ENCODE peak calls at places on chromosomes 5 and 9, in nine cellular contexts. G is cardiac muscle cell, X is HL-60, Q is fibroblast of mammary gland, V is tibial nerve, Y is RWPE1, L is fibroblast of lung, C is neural crest cell, H is choroid plexus epithelial cell. O is an unnamed sample.

GRCh38 chr9:136845465-136846261 is 3.4 kb downstream of the AJM1 start:
- DNase-seq in G (no peak), X (no peak), Q (no peak), V (no peak), Y (no peak), L (no peak), C (no peak), H (no peak), O (no peak)

GRCh38 chr9:130143974-130144373 is 28.2 kb upstream of the NCS1 start:
- DNase-seq in G (no peak), X (no peak), Q (peak; percentile 54), V (no peak), Y (no peak), L (peak; percentile 81), C (no peak), H (no peak), O (no peak)

GRCh38 chr5:663436-664342 is 29.5 kb downstream of the TPPP start:
- DNase-seq in G (no peak), X (no peak), Q (no peak), V (no peak), Y (no peak), L (no peak), C (no peak), H (no peak), O (no peak)

GRCh38 chr9:101381118-101381517 is 3.7 kb downstream of the BAAT start:
- DNase-seq in G (no peak), X (no peak), Q (no peak), V (no peak), Y (no peak), L (no peak), C (no peak), H (no peak), O (no peak)

GRCh38 chr5:80275347-80275746 is 19.5 kb upstream of the SERINC5 start:
- DNase-seq in G (peak; percentile 54), X (peak; percentile 14), Q (peak; percentile 21), V (no peak), Y (no peak), L (peak; percentile 30), C (no peak), H (peak; percentile 63), O (peak; percentile 38)

GRCh38 chr9:80555782-80556325 is 984.1 kb downstream of the TLE4 start:
- DNase-seq in G (no peak), X (no peak), Q (peak; percentile 49), V (no peak), Y (peak; percentile 19), L (no peak), C (no peak), H (peak; percentile 53), O (no peak)

GRCh38 chr5:36985387-36985786 is 108.8 kb downstream of the NIPBL start:
- DNase-seq in G (no peak), X (no peak), Q (peak; percentile 42), V (no peak), Y (no peak), L (peak; percentile 54), C (no peak), H (peak; percentile 51), O (no peak)

GRCh38 chr9:36025751-36026150 is 11.0 kb upstream of the RECK start:
- DNase-seq in G (no peak), X (no peak), Q (no peak), V (no peak), Y (peak; percentile 10), L (no peak), C (no peak), H (no peak), O (no peak)

GRCh38 chr9:34185778-34186551 is 7.1 kb downstream of the UBAP1 start:
- DNase-seq in G (no peak), X (peak; percentile 80), Q (peak; percentile 98), V (no peak), Y (peak; percentile 97), L (peak; percentile 99), C (no peak), H (peak; percentile 95), O (peak; percentile 36)

GRCh38 chr5:127003798-127004495 is 26.4 kb downstream of the MARCHF3 start:
- DNase-seq in G (no peak), X (no peak), Q (no peak), V (no peak), Y (no peak), L (no peak), C (no peak), H (no peak), O (peak; percentile 80)

GRCh38 chr5:59020611-59021285 is 437.9 kb downstream of the RAB3C start:
- DNase-seq in G (no peak), X (no peak), Q (no peak), V (no peak), Y (peak; percentile 81), L (peak; percentile 46), C (no peak), H (peak; percentile 57), O (no peak)

GRCh38 chr9:124062172-124062571 is 50.6 kb downstream of the LHX2 start:
- DNase-seq in G (no peak), X (no peak), Q (no peak), V (no peak), Y (no peak), L (no peak), C (no peak), H (no peak), O (no peak)
- TF ChIP-seq CTCF in G (peak; percentile 28), X (no peak), Q (peak; percentile 33), V (no peak), Y (no peak), L (peak; percentile 3), C (peak; percentile 21), H (peak; percentile 42), O (no peak)

GRCh38 chr5:113090336-113091106 is 113.9 kb downstream of the DCP2 start:
- DNase-seq in G (no peak), X (no peak), Q (no peak), V (no peak), Y (no peak), L (peak; percentile 37), C (no peak), H (no peak), O (no peak)
- TF ChIP-seq CTCF in G (no peak), X (no peak), Q (no peak), V (no peak), Y (no peak), L (no peak), C (no peak), H (no peak), O (no peak)

DNA sequence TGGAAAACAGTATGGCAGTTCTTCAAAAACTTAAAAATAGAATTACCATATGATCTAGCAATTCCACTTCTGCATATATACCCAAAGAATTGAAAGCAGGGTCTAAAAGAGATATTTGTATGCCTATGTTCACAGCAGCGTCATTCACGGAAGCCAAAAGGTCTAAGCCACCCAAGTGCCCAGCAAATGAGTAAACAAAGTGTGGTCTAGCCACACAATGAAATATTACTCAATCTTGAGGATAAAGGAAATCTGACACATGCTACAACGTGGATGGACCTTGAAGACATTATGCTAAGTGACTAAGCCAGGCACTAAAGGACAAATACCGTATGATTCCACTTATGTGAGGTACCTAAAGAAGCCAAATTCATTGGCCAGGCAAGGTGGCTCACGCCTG is 11.1 kb upstream of the MED27 start:
- DNase-seq in G (no peak), X (no peak), Q (peak; percentile 90), V (no peak), Y (no peak), L (peak; percentile 64), C (no peak), H (no peak), O (no peak)
- TF ChIP-seq CTCF in G (no peak), X (no peak), Q (no peak), V (no peak), Y (no peak), L (no peak), C (no peak), H (no peak), O (no peak)

DNA sequence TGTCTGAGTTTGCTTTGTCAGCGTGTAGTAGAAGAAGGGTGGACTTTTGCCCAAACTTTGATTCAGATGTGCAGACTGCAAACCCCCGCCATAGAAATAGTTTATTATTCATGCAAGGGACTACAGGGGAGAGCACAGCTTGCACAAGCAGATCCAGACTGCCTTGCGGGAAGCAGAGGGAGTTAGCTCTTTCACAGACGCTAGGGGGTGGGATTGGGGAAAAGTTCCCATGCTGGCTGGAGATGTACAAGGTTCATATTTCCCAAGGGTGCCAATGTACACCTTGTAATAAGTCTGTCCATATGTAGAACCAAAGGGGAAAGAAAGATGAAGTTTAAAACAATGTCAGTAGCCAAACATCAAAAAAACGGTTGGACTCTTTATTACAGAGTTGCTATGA is 749.7 kb upstream of the COX7C start:
- DNase-seq in G (no peak), X (no peak), Q (no peak), V (no peak), Y (no peak), L (no peak), C (no peak), H (no peak), O (no peak)
- TF ChIP-seq CTCF in G (no peak), X (no peak), Q (no peak), V (no peak), Y (no peak), L (no peak), C (no peak), H (no peak), O (no peak)

GRCh38 chr5:11903614-11904269 is 504 bp downstream of the CTNND2 start:
- DNase-seq in G (peak; percentile 83), X (peak; percentile 31), Q (no peak), V (no peak), Y (peak; percentile 7), L (peak; percentile 45), C (peak; percentile 64), H (no peak), O (peak; percentile 76)
- TF ChIP-seq CTCF in G (no peak), X (no peak), Q (no peak), V (no peak), Y (no peak), L (no peak), C (peak; percentile 46), H (no peak), O (peak; percentile 57)